ENCODE peak calls at places on chromosomes 16 and 17, in nine cellular contexts. K, M, E, Y, H, J, B, V and D are unnamed samples.

GRCh38 chr17:60091109-60091508 is 12.4 kb upstream of the HEATR6 start:
- DNase-seq in K (no peak), B (no peak), Y (no peak), E (no peak), M (no peak), J (no peak), H (no peak), V (no peak), D (no peak)

GRCh38 chr16:69005641-69006355 is 99.7 kb upstream of the HAS3 start:
- DNase-seq in J (no peak), B (no peak), K (no peak), Y (no peak), V (no peak), H (no peak), M (no peak), E (no peak), D (no peak)

GRCh38 chr17:46848534-46848933 is 2.8 kb upstream of the WNT9B start:
- DNase-seq in B (no peak), H (no peak), J (no peak), M (no peak), V (no peak), K (no peak), Y (no peak), E (no peak), D (no peak)

GRCh38 chr17:79183221-79184158 is 108.9 kb downstream of the ENGASE start:
- DNase-seq in M (no peak), E (no peak), Y (no peak), K (peak), H (no peak), V (peak), B (no peak), J (no peak), D (peak)

GRCh38 chr16:85556456-85557082 is 56.6 kb upstream of the GSE1 start:
- DNase-seq in B (no peak), V (peak), E (peak), Y (no peak), K (peak), H (no peak), M (peak), J (no peak), D (no peak)

GRCh38 chr16:65660390-65660789 is 538.5 kb upstream of the CDH11 start:
- DNase-seq in V (no peak), E (no peak), M (no peak), Y (no peak), K (no peak), J (no peak), H (no peak), B (peak), D (no peak)

GRCh38 chr17:43734376-43734775 is 24.2 kb downstream of the SOST start:
- DNase-seq in H (no peak), V (no peak), E (no peak), B (peak), M (no peak), J (no peak), Y (no peak), K (no peak), D (peak)

GRCh38 chr16:53154513-53154912 is 99.7 kb downstream of the CHD9 start:
- DNase-seq in K (no peak), H (no peak), V (no peak), J (no peak), B (no peak), M (no peak), E (no peak), Y (no peak), D (peak)

GRCh38 chr17:58383892-58384462 is 32.0 kb upstream of the SUPT4H1 start:
- DNase-seq in J (no peak), B (no peak), E (no peak), V (no peak), M (no peak), K (no peak), H (no peak), Y (no peak), D (no peak)

GRCh38 chr17:76538281-76538931 is 897 bp upstream of the CYGB start:
- DNase-seq in K (peak), B (no peak), M (no peak), E (no peak), J (no peak), V (no peak), Y (no peak), H (no peak), D (no peak)

GRCh38 chr17:5610956-5611355 is 26.6 kb upstream of the NLRP1 start:
- DNase-seq in H (no peak), B (no peak), J (no peak), Y (no peak), K (no peak), E (no peak), M (no peak), V (no peak), D (no peak)

GRCh38 chr17:77824780-77825280 is 133.7 kb upstream of the TNRC6C start:
- DNase-seq in K (no peak), J (no peak), M (no peak), E (no peak), H (no peak), Y (no peak), V (no peak), B (no peak), D (no peak)

GRCh38 chr17:57211010-57211411 is 45.3 kb upstream of the MSI2 start:
- DNase-seq in H (no peak), V (no peak), B (no peak), J (no peak), Y (no peak), K (no peak), M (no peak), E (no peak), D (no peak)

GRCh38 chr17:59756236-59756818 is 48.9 kb downstream of the VMP1 start:
- DNase-seq in E (no peak), B (peak), H (peak), Y (no peak), M (no peak), V (no peak), K (no peak), J (no peak), D (peak)

GRCh38 chr17:39667262-39668140 is 752 bp upstream of the PNMT start:
- DNase-seq in E (no peak), J (no peak), M (no peak), B (no peak), H (no peak), V (no peak), Y (no peak), K (peak), D (no peak)

GRCh38 chr16:15602285-15603044 is 40.5 kb downstream of the MARF1 start:
- DNase-seq in E (no peak), B (no peak), H (no peak), Y (no peak), K (no peak), M (no peak), V (no peak), J (no peak), D (no peak)

GRCh38 chr17:7178973-7179316 is 225 bp downstream of the ASGR1 start:
- DNase-seq in V (no peak), B (no peak), M (no peak), E (no peak), H (no peak), Y (no peak), J (no peak), K (no peak), D (no peak)

GRCh38 chr17:69485901-69486643 is 71.6 kb downstream of the MAP2K6 start:
- DNase-seq in K (no peak), M (no peak), J (no peak), V (no peak), B (peak), E (no peak), H (no peak), Y (no peak), D (peak)

GRCh38 chr16:73065617-73066313 is 17.8 kb upstream of the ZFHX3 start:
- DNase-seq in J (no peak), E (no peak), H (no peak), Y (no peak), K (peak), M (no peak), B (no peak), V (no peak), D (no peak)

GRCh38 chr17:50150354-50151040 is at the start of gene PPP1R9B:
- DNase-seq in E (no peak), K (no peak), J (no peak), B (no peak), Y (no peak), H (no peak), M (no peak), V (no peak), D (no peak)

GRCh38 chr16:67869653-67870052 is 3.2 kb upstream of the EDC4 start:
- DNase-seq in K (no peak), V (no peak), E (no peak), Y (no peak), H (no peak), B (no peak), M (no peak), J (no peak), D (no peak)

GRCh38 chr17:70076831-70077230 is 1.8 kb downstream of the KCNJ16 start:
- DNase-seq in K (no peak), V (no peak), B (no peak), Y (no peak), J (no peak), M (no peak), E (no peak), H (no peak), D (no peak)

GRCh38 chr16:49528564-49529150 is 155.1 kb downstream of the C16orf78 start:
- DNase-seq in E (no peak), J (no peak), Y (no peak), B (no peak), K (no peak), M (no peak), H (no peak), V (no peak), D (no peak)

GRCh38 chr17:76667356-76667755 is 23.8 kb upstream of the ST6GALNAC1 start:
- DNase-seq in K (no peak), V (no peak), Y (no peak), J (no peak), M (no peak), B (no peak), E (no peak), H (no peak), D (no peak)

GRCh38 chr16:720507-720989 is 398 bp upstream of the ANTKMT start:
- DNase-seq in K (peak), Y (no peak), H (no peak), M (no peak), V (peak), J (no peak), B (peak), E (no peak), D (peak)